ENCODE peak calls at places on chromosomes 2 and 18, in eight cellular contexts. One of them, this sample, is unnamed.

GRCh38 chr2:177147093-177147694 is 65.4 kb upstream of the HNRNPA3 start:
- DNase-seq in NCI-H1092: peak; percentile 28
- DNase-seq in WTC11: no peak
- DNase-seq in NAMALWA: peak; percentile 80
- DNase-seq in HS-5: peak; percentile 53
- DNase-seq in smooth muscle cell of the brain vasculature: no peak
- DNase-seq in H54: peak; percentile 11
- DNase-seq in stimulated activated CD4-positive, alpha-beta T cell treated with anti-CD3 and anti-CD28 coated beads, Interleukin-1b, Interleukin-23, amount 100 ng/mL, for 24 hours: no peak
- DNase-seq in this sample: no peak

GRCh38 chr2:240818543-240819403 is 1.2 kb downstream of the KIF1A start:
- DNase-seq in stimulated activated CD4-positive, alpha-beta T cell treated with anti-CD3 and anti-CD28 coated beads, Interleukin-1b, Interleukin-23, amount 100 ng/mL, for 24 hours: no peak
- DNase-seq in NCI-H1092: no peak
- DNase-seq in WTC11: peak; percentile 72
- DNase-seq in smooth muscle cell of the brain vasculature: no peak
- DNase-seq in NAMALWA: no peak
- DNase-seq in H54: no peak
- DNase-seq in HS-5: no peak
- DNase-seq in this sample: no peak

GRCh38 chr2:227717687-227718567 is at the start of gene SLC19A3:
- DNase-seq in HS-5: peak; percentile 22
- DNase-seq in NAMALWA: no peak
- DNase-seq in stimulated activated CD4-positive, alpha-beta T cell treated with anti-CD3 and anti-CD28 coated beads, Interleukin-1b, Interleukin-23, amount 100 ng/mL, for 24 hours: no peak
- DNase-seq in H54: peak; percentile 67
- DNase-seq in NCI-H1092: peak; percentile 1
- DNase-seq in WTC11: peak; percentile 91
- DNase-seq in smooth muscle cell of the brain vasculature: peak; percentile 33
- DNase-seq in this sample: no peak

GRCh38 chr18:44986933-44987332 is 306.2 kb downstream of the SETBP1 start:
- DNase-seq in NCI-H1092: no peak
- DNase-seq in smooth muscle cell of the brain vasculature: no peak
- DNase-seq in WTC11: no peak
- DNase-seq in H54: no peak
- DNase-seq in HS-5: no peak
- DNase-seq in NAMALWA: no peak
- DNase-seq in stimulated activated CD4-positive, alpha-beta T cell treated with anti-CD3 and anti-CD28 coated beads, Interleukin-1b, Interleukin-23, amount 100 ng/mL, for 24 hours: no peak
- DNase-seq in this sample: no peak

GRCh38 chr2:54479422-54479821 is 23.3 kb downstream of the SPTBN1 start:
- DNase-seq in NCI-H1092: no peak
- DNase-seq in stimulated activated CD4-positive, alpha-beta T cell treated with anti-CD3 and anti-CD28 coated beads, Interleukin-1b, Interleukin-23, amount 100 ng/mL, for 24 hours: no peak
- DNase-seq in WTC11: no peak
- DNase-seq in NAMALWA: no peak
- DNase-seq in H54: no peak
- DNase-seq in smooth muscle cell of the brain vasculature: no peak
- DNase-seq in HS-5: no peak
- DNase-seq in this sample: no peak

GRCh38 chr2:219634951-219635751 is 7.7 kb downstream of the SLC4A3 start:
- DNase-seq in HS-5: no peak
- DNase-seq in stimulated activated CD4-positive, alpha-beta T cell treated with anti-CD3 and anti-CD28 coated beads, Interleukin-1b, Interleukin-23, amount 100 ng/mL, for 24 hours: no peak
- DNase-seq in smooth muscle cell of the brain vasculature: no peak
- DNase-seq in WTC11: no peak
- DNase-seq in NCI-H1092: no peak
- DNase-seq in NAMALWA: no peak
- DNase-seq in H54: peak; percentile 1
- DNase-seq in this sample: no peak

GRCh38 chr2:48248251-48248933 is 281.6 kb upstream of the STON1 start:
- DNase-seq in WTC11: no peak
- DNase-seq in stimulated activated CD4-positive, alpha-beta T cell treated with anti-CD3 and anti-CD28 coated beads, Interleukin-1b, Interleukin-23, amount 100 ng/mL, for 24 hours: no peak
- DNase-seq in NAMALWA: no peak
- DNase-seq in smooth muscle cell of the brain vasculature: peak; percentile 37
- DNase-seq in NCI-H1092: no peak
- DNase-seq in HS-5: peak; percentile 82
- DNase-seq in H54: peak; percentile 43
- DNase-seq in this sample: peak; percentile 83

GRCh38 chr18:12000072-12000659 is 18.9 kb downstream of the IMPA2 start:
- DNase-seq in H54: no peak
- DNase-seq in NAMALWA: no peak
- DNase-seq in stimulated activated CD4-positive, alpha-beta T cell treated with anti-CD3 and anti-CD28 coated beads, Interleukin-1b, Interleukin-23, amount 100 ng/mL, for 24 hours: no peak
- DNase-seq in HS-5: no peak
- DNase-seq in WTC11: no peak
- DNase-seq in NCI-H1092: no peak
- DNase-seq in smooth muscle cell of the brain vasculature: no peak
- DNase-seq in this sample: no peak

GRCh38 chr2:101679037-101679726 is 18.3 kb upstream of the MAP4K4 start:
- DNase-seq in stimulated activated CD4-positive, alpha-beta T cell treated with anti-CD3 and anti-CD28 coated beads, Interleukin-1b, Interleukin-23, amount 100 ng/mL, for 24 hours: no peak
- DNase-seq in NAMALWA: no peak
- DNase-seq in WTC11: no peak
- DNase-seq in H54: peak; percentile 18
- DNase-seq in NCI-H1092: no peak
- DNase-seq in HS-5: no peak
- DNase-seq in smooth muscle cell of the brain vasculature: no peak
- DNase-seq in this sample: no peak

GRCh38 chr2:139790807-139791206 is 1010.6 kb upstream of the NXPH2 start:
- DNase-seq in WTC11: no peak
- DNase-seq in smooth muscle cell of the brain vasculature: peak; percentile 15
- DNase-seq in stimulated activated CD4-positive, alpha-beta T cell treated with anti-CD3 and anti-CD28 coated beads, Interleukin-1b, Interleukin-23, amount 100 ng/mL, for 24 hours: no peak
- DNase-seq in HS-5: peak; percentile 28
- DNase-seq in H54: no peak
- DNase-seq in NAMALWA: peak; percentile 46
- DNase-seq in NCI-H1092: no peak
- DNase-seq in this sample: no peak

GRCh38 chr18:13191779-13192178 is 26.8 kb upstream of the LDLRAD4 start:
- DNase-seq in NAMALWA: no peak
- DNase-seq in stimulated activated CD4-positive, alpha-beta T cell treated with anti-CD3 and anti-CD28 coated beads, Interleukin-1b, Interleukin-23, amount 100 ng/mL, for 24 hours: no peak
- DNase-seq in H54: no peak
- DNase-seq in WTC11: no peak
- DNase-seq in NCI-H1092: no peak
- DNase-seq in smooth muscle cell of the brain vasculature: no peak
- DNase-seq in HS-5: no peak
- DNase-seq in this sample: no peak

GRCh38 chr18:60049172-60049571 is 149.4 kb downstream of the PMAIP1 start:
- DNase-seq in NCI-H1092: no peak
- DNase-seq in HS-5: no peak
- DNase-seq in stimulated activated CD4-positive, alpha-beta T cell treated with anti-CD3 and anti-CD28 coated beads, Interleukin-1b, Interleukin-23, amount 100 ng/mL, for 24 hours: no peak
- DNase-seq in NAMALWA: no peak
- DNase-seq in H54: no peak
- DNase-seq in smooth muscle cell of the brain vasculature: no peak
- DNase-seq in WTC11: no peak
- DNase-seq in this sample: no peak

GRCh38 chr18:32092422-32093105 is 890 bp downstream of the RNF138 start:
- DNase-seq in NCI-H1092: peak; percentile 99
- DNase-seq in smooth muscle cell of the brain vasculature: peak; percentile 90
- DNase-seq in H54: peak; percentile 77
- DNase-seq in HS-5: peak; percentile 65
- DNase-seq in WTC11: peak; percentile 99
- DNase-seq in NAMALWA: peak; percentile 96
- DNase-seq in stimulated activated CD4-positive, alpha-beta T cell treated with anti-CD3 and anti-CD28 coated beads, Interleukin-1b, Interleukin-23, amount 100 ng/mL, for 24 hours: peak; percentile 99
- DNase-seq in this sample: peak; percentile 86

GRCh38 chr2:136134126-136134525 is 16.2 kb upstream of the CXCR4 start:
- DNase-seq in NCI-H1092: no peak
- DNase-seq in H54: no peak
- DNase-seq in smooth muscle cell of the brain vasculature: no peak
- DNase-seq in WTC11: no peak
- DNase-seq in HS-5: no peak
- DNase-seq in NAMALWA: peak; percentile 77
- DNase-seq in stimulated activated CD4-positive, alpha-beta T cell treated with anti-CD3 and anti-CD28 coated beads, Interleukin-1b, Interleukin-23, amount 100 ng/mL, for 24 hours: no peak
- DNase-seq in this sample: no peak

GRCh38 chr2:163800889-163801498 is 65.2 kb upstream of the FIGN start:
- DNase-seq in WTC11: no peak
- DNase-seq in NCI-H1092: no peak
- DNase-seq in H54: peak; percentile 6
- DNase-seq in NAMALWA: no peak
- DNase-seq in smooth muscle cell of the brain vasculature: no peak
- DNase-seq in HS-5: no peak
- DNase-seq in stimulated activated CD4-positive, alpha-beta T cell treated with anti-CD3 and anti-CD28 coated beads, Interleukin-1b, Interleukin-23, amount 100 ng/mL, for 24 hours: no peak
- DNase-seq in this sample: no peak

GRCh38 chr2:147098946-147099345 is 745.9 kb upstream of the ACVR2A start:
- DNase-seq in smooth muscle cell of the brain vasculature: no peak
- DNase-seq in WTC11: no peak
- DNase-seq in NCI-H1092: no peak
- DNase-seq in NAMALWA: no peak
- DNase-seq in HS-5: no peak
- DNase-seq in H54: no peak
- DNase-seq in stimulated activated CD4-positive, alpha-beta T cell treated with anti-CD3 and anti-CD28 coated beads, Interleukin-1b, Interleukin-23, amount 100 ng/mL, for 24 hours: no peak
- DNase-seq in this sample: no peak

GRCh38 chr2:12702661-12703121 is 14.0 kb upstream of the TRIB2 start:
- DNase-seq in NCI-H1092: no peak
- DNase-seq in HS-5: peak; percentile 79
- DNase-seq in NAMALWA: no peak
- DNase-seq in WTC11: no peak
- DNase-seq in H54: peak; percentile 48
- DNase-seq in smooth muscle cell of the brain vasculature: peak; percentile 77
- DNase-seq in stimulated activated CD4-positive, alpha-beta T cell treated with anti-CD3 and anti-CD28 coated beads, Interleukin-1b, Interleukin-23, amount 100 ng/mL, for 24 hours: no peak
- DNase-seq in this sample: peak; percentile 87

GRCh38 chr2:165627463-165627862 is 158.0 kb downstream of the CSRNP3 start:
- DNase-seq in NAMALWA: no peak
- DNase-seq in H54: peak; percentile 15
- DNase-seq in HS-5: peak; percentile 13
- DNase-seq in WTC11: no peak
- DNase-seq in NCI-H1092: no peak
- DNase-seq in stimulated activated CD4-positive, alpha-beta T cell treated with anti-CD3 and anti-CD28 coated beads, Interleukin-1b, Interleukin-23, amount 100 ng/mL, for 24 hours: no peak
- DNase-seq in smooth muscle cell of the brain vasculature: no peak
- DNase-seq in this sample: no peak

GRCh38 chr18:33700513-33700976 is 122.5 kb downstream of the ASXL3 start:
- DNase-seq in H54: no peak
- DNase-seq in smooth muscle cell of the brain vasculature: no peak
- DNase-seq in NAMALWA: no peak
- DNase-seq in NCI-H1092: no peak
- DNase-seq in WTC11: no peak
- DNase-seq in stimulated activated CD4-positive, alpha-beta T cell treated with anti-CD3 and anti-CD28 coated beads, Interleukin-1b, Interleukin-23, amount 100 ng/mL, for 24 hours: no peak
- DNase-seq in HS-5: no peak
- DNase-seq in this sample: no peak

GRCh38 chr18:63074987-63075404 is 244.6 kb downstream of the BCL2 start:
- DNase-seq in H54: peak; percentile 62
- DNase-seq in NCI-H1092: peak; percentile 47
- DNase-seq in stimulated activated CD4-positive, alpha-beta T cell treated with anti-CD3 and anti-CD28 coated beads, Interleukin-1b, Interleukin-23, amount 100 ng/mL, for 24 hours: peak; percentile 35
- DNase-seq in NAMALWA: peak; percentile 43
- DNase-seq in WTC11: peak; percentile 88
- DNase-seq in HS-5: no peak
- DNase-seq in smooth muscle cell of the brain vasculature: no peak
- DNase-seq in this sample: peak; percentile 22

GRCh38 chr2:56580242-56580641 is 396.5 kb downstream of the CCDC85A start:
- DNase-seq in stimulated activated CD4-positive, alpha-beta T cell treated with anti-CD3 and anti-CD28 coated beads, Interleukin-1b, Interleukin-23, amount 100 ng/mL, for 24 hours: no peak
- DNase-seq in smooth muscle cell of the brain vasculature: no peak
- DNase-seq in HS-5: peak; percentile 58
- DNase-seq in H54: no peak
- DNase-seq in WTC11: no peak
- DNase-seq in NAMALWA: no peak
- DNase-seq in NCI-H1092: no peak
- DNase-seq in this sample: no peak

GRCh38 chr2:11368059-11368572 is 23.7 kb upstream of the ROCK2 start:
- DNase-seq in NCI-H1092: no peak
- DNase-seq in smooth muscle cell of the brain vasculature: no peak
- DNase-seq in HS-5: no peak
- DNase-seq in NAMALWA: no peak
- DNase-seq in stimulated activated CD4-positive, alpha-beta T cell treated with anti-CD3 and anti-CD28 coated beads, Interleukin-1b, Interleukin-23, amount 100 ng/mL, for 24 hours: no peak
- DNase-seq in H54: no peak
- DNase-seq in WTC11: no peak
- DNase-seq in this sample: no peak

GRCh38 chr2:215946581-215946980 is 66.8 kb downstream of the MREG start:
- DNase-seq in H54: no peak
- DNase-seq in stimulated activated CD4-positive, alpha-beta T cell treated with anti-CD3 and anti-CD28 coated beads, Interleukin-1b, Interleukin-23, amount 100 ng/mL, for 24 hours: no peak
- DNase-seq in NAMALWA: no peak
- DNase-seq in smooth muscle cell of the brain vasculature: no peak
- DNase-seq in HS-5: no peak
- DNase-seq in NCI-H1092: no peak
- DNase-seq in WTC11: no peak
- DNase-seq in this sample: no peak

GRCh38 chr18:77442393-77442792 is 192.7 kb downstream of the GALR1 start:
- DNase-seq in smooth muscle cell of the brain vasculature: no peak
- DNase-seq in NAMALWA: no peak
- DNase-seq in NCI-H1092: no peak
- DNase-seq in H54: no peak
- DNase-seq in WTC11: no peak
- DNase-seq in HS-5: no peak
- DNase-seq in stimulated activated CD4-positive, alpha-beta T cell treated with anti-CD3 and anti-CD28 coated beads, Interleukin-1b, Interleukin-23, amount 100 ng/mL, for 24 hours: no peak
- DNase-seq in this sample: no peak

GRCh38 chr18:76486029-76486428 is 9.0 kb downstream of the ZNF516 start:
- DNase-seq in stimulated activated CD4-positive, alpha-beta T cell treated with anti-CD3 and anti-CD28 coated beads, Interleukin-1b, Interleukin-23, amount 100 ng/mL, for 24 hours: no peak
- DNase-seq in HS-5: no peak
- DNase-seq in H54: no peak
- DNase-seq in smooth muscle cell of the brain vasculature: no peak
- DNase-seq in NAMALWA: no peak
- DNase-seq in WTC11: no peak
- DNase-seq in NCI-H1092: no peak
- DNase-seq in this sample: no peak

GRCh38 chr2:43218550-43219382 is 7.6 kb downstream of the ZFP36L2 start:
- DNase-seq in NAMALWA: peak; percentile 89
- DNase-seq in H54: no peak
- DNase-seq in WTC11: no peak
- DNase-seq in stimulated activated CD4-positive, alpha-beta T cell treated with anti-CD3 and anti-CD28 coated beads, Interleukin-1b, Interleukin-23, amount 100 ng/mL, for 24 hours: peak; percentile 23
- DNase-seq in HS-5: no peak
- DNase-seq in smooth muscle cell of the brain vasculature: no peak
- DNase-seq in NCI-H1092: no peak
- DNase-seq in this sample: no peak

GRCh38 chr18:55381277-55381676 is 206.7 kb downstream of the TCF4 start:
- DNase-seq in NCI-H1092: no peak
- DNase-seq in NAMALWA: no peak
- DNase-seq in smooth muscle cell of the brain vasculature: no peak
- DNase-seq in WTC11: no peak
- DNase-seq in HS-5: no peak
- DNase-seq in stimulated activated CD4-positive, alpha-beta T cell treated with anti-CD3 and anti-CD28 coated beads, Interleukin-1b, Interleukin-23, amount 100 ng/mL, for 24 hours: no peak
- DNase-seq in H54: no peak
- DNase-seq in this sample: no peak

GRCh38 chr2:230885467-230886130 is 20.9 kb downstream of the ITM2C start:
- DNase-seq in WTC11: peak; percentile 56
- DNase-seq in NCI-H1092: no peak
- DNase-seq in H54: no peak
- DNase-seq in smooth muscle cell of the brain vasculature: no peak
- DNase-seq in NAMALWA: no peak
- DNase-seq in HS-5: no peak
- DNase-seq in stimulated activated CD4-positive, alpha-beta T cell treated with anti-CD3 and anti-CD28 coated beads, Interleukin-1b, Interleukin-23, amount 100 ng/mL, for 24 hours: no peak
- DNase-seq in this sample: no peak

GRCh38 chr18:30970201-30970816 is 72.2 kb downstream of the DSC3 start:
- DNase-seq in WTC11: no peak
- DNase-seq in NCI-H1092: peak; percentile 31
- DNase-seq in smooth muscle cell of the brain vasculature: no peak
- DNase-seq in HS-5: peak; percentile 30
- DNase-seq in stimulated activated CD4-positive, alpha-beta T cell treated with anti-CD3 and anti-CD28 coated beads, Interleukin-1b, Interleukin-23, amount 100 ng/mL, for 24 hours: no peak
- DNase-seq in H54: no peak
- DNase-seq in NAMALWA: peak; percentile 61
- DNase-seq in this sample: no peak

GRCh38 chr2:190781604-190782198 is 98.9 kb upstream of the GLS start:
- DNase-seq in H54: peak; percentile 33
- DNase-seq in stimulated activated CD4-positive, alpha-beta T cell treated with anti-CD3 and anti-CD28 coated beads, Interleukin-1b, Interleukin-23, amount 100 ng/mL, for 24 hours: peak; percentile 37
- DNase-seq in HS-5: peak; percentile 31
- DNase-seq in NAMALWA: peak; percentile 68
- DNase-seq in NCI-H1092: peak; percentile 4
- DNase-seq in WTC11: peak; percentile 41
- DNase-seq in smooth muscle cell of the brain vasculature: no peak
- DNase-seq in this sample: no peak

This sample was measured in epithelial cell of prostate.